ENCODE peak calls at places on chromosome 20, in seven cellular contexts. O is lower leg skin, G is LNCaP clone FGC, B is cardiac muscle cell, J is body of pancreas, E is tibial artery, W is fibroblast of villous mesenchyme. F is an unnamed sample.

GRCh38 chr20:52103911-52104545 is 87.6 kb downstream of the ZFP64 start:
- DNase-seq in O (no peak), G (no peak), B (peak), J (no peak), E (no peak), W (peak), F (no peak)

GRCh38 chr20:17044920-17045319 is 181.9 kb upstream of the PCSK2 start:
- DNase-seq in O (no peak), G (no peak), B (no peak), J (no peak), E (no peak), W (no peak), F (no peak)

GRCh38 chr20:22763257-22763906 is 179.0 kb upstream of the FOXA2 start:
- DNase-seq in O (no peak), G (no peak), B (peak), J (no peak), E (peak), W (peak), F (no peak)

GRCh38 chr20:47298624-47299023 is 57.9 kb downstream of the ZMYND8 start:
- DNase-seq in O (peak), G (no peak), B (no peak), J (no peak), E (no peak), W (no peak), F (no peak)

GRCh38 chr20:20713244-20713765 is 861 bp upstream of the RALGAPA2 start:
- DNase-seq in O (no peak), G (no peak), B (no peak), J (no peak), E (no peak), W (no peak), F (no peak)

GRCh38 chr20:14561733-14562132 is 224.3 kb upstream of the FLRT3 start:
- DNase-seq in O (no peak), G (no peak), B (peak), J (no peak), E (no peak), W (peak), F (no peak)

GRCh38 chr20:61113731-61114130 is 138.3 kb upstream of the CDH4 start:
- DNase-seq in O (no peak), G (no peak), B (no peak), J (no peak), E (no peak), W (no peak), F (no peak)

GRCh38 chr20:22502731-22503191 is 81.6 kb downstream of the FOXA2 start:
- DNase-seq in O (no peak), G (no peak), B (no peak), J (peak), E (no peak), W (no peak), F (no peak)

GRCh38 chr20:8170921-8171320 is 38.9 kb downstream of the PLCB1 start:
- DNase-seq in O (no peak), G (no peak), B (no peak), J (no peak), E (no peak), W (no peak), F (no peak)

GRCh38 chr20:58150772-58151171 is 77.7 kb downstream of the ANKRD60 start:
- DNase-seq in O (no peak), G (no peak), B (no peak), J (peak), E (no peak), W (no peak), F (peak)

GRCh38 chr20:31572042-31572700 is 32.9 kb upstream of the ID1 start:
- DNase-seq in O (no peak), G (no peak), B (no peak), J (no peak), E (no peak), W (no peak), F (no peak)

GRCh38 chr20:19976595-19977372 is 40.4 kb upstream of the NAA20 start:
- DNase-seq in O (peak), G (no peak), B (peak), J (peak), E (peak), W (peak), F (no peak)

GRCh38 chr20:51536116-51537069 is 6.1 kb downstream of the NFATC2 start:
- DNase-seq in O (no peak), G (no peak), B (no peak), J (peak), E (no peak), W (no peak), F (no peak)

GRCh38 chr20:58542411-58543095 is 27.4 kb upstream of the APCDD1L start:
- DNase-seq in O (peak), G (no peak), B (no peak), J (peak), E (no peak), W (no peak), F (no peak)

GRCh38 chr20:17622851-17623508 is 53.1 kb downstream of the DSTN start:
- DNase-seq in O (peak), G (no peak), B (no peak), J (peak), E (peak), W (no peak), F (no peak)

GRCh38 chr20:14410869-14411555 is 73.6 kb upstream of the FLRT3 start:
- DNase-seq in O (no peak), G (no peak), B (no peak), J (peak), E (no peak), W (no peak), F (no peak)

GRCh38 chr20:63394069-63394468 is 32.9 kb upstream of the CHRNA4 start:
- DNase-seq in O (no peak), G (peak), B (peak), J (no peak), E (no peak), W (no peak), F (no peak)

GRCh38 chr20:34271961-34272360 is 30.7 kb downstream of the ASIP start:
- DNase-seq in O (no peak), G (no peak), B (peak), J (no peak), E (no peak), W (peak), F (no peak)

GRCh38 chr20:34268145-34268544 is 26.9 kb downstream of the ASIP start:
- DNase-seq in O (no peak), G (no peak), B (no peak), J (no peak), E (no peak), W (no peak), F (no peak)

GRCh38 chr20:34269996-34270627 is 28.9 kb downstream of the ASIP start:
- DNase-seq in O (no peak), G (peak), B (peak), J (peak), E (peak), W (peak), F (no peak)

GRCh38 chr20:34264141-34264540 is 22.9 kb downstream of the ASIP start:
- DNase-seq in O (no peak), G (peak), B (no peak), J (no peak), E (no peak), W (no peak), F (no peak)

DNA sequence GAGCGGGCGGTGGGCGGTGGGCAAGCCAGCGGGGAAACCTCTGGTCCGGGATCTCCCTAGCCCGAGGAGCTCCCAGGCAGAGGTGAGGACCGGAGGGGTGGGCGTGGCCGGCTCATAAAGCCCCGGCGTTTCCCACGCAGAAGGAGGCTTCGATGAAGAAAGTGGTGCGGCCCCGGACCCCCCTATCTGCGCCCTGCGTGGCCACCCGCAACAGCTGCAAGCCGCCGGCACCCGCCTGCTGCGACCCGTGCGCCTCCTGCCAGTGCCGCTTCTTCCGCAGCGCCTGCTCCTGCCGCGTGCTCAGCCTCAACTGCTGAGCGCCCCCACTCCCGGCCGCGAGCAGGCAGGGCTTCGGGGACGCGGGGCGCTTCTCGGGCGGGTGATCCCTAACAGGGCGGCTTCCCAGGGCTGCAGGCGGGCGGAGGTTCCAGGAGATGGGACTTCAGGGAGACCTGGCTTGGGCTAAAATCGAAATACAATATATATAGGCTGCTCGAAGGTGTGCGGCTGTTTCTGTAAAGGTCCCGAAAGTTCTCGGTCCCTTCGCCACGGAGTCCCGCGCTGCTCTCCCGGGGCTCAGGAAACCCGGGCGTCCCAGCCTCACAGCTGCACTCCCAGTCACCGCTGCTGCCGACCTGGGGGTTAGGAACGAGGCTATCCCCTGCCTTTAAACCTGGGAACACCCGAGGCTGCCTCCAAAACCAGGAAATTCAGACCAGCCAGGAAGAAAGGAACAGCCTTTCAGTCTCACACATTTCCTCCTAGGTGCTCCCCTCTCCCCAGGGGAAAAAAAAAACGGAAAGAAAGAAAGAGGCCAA is 27.8 kb downstream of the ASIP start:
- DNase-seq in O (no peak), G (no peak), B (peak), J (peak), E (no peak), W (peak), F (no peak)
- H3K4me3 ChIP-seq in O (peak), G (no peak), B (no peak), J (no peak), E (peak), W (peak), F (no peak)

GRCh38 chr20:33259371-33259770 is 23.6 kb downstream of the BPIFA1 start:
- DNase-seq in O (no peak), G (no peak), B (no peak), J (no peak), E (no peak), W (no peak), F (no peak)

GRCh38 chr20:33261465-33261864 is 21.5 kb upstream of the BPIFB1 start:
- DNase-seq in O (no peak), G (no peak), B (no peak), J (no peak), E (no peak), W (no peak), F (no peak)

GRCh38 chr20:33262658-33263065 is 20.4 kb upstream of the BPIFB1 start:
- DNase-seq in O (no peak), G (peak), B (peak), J (peak), E (no peak), W (peak), F (peak)

GRCh38 chr20:33267691-33268090 is 15.3 kb upstream of the BPIFB1 start:
- DNase-seq in O (no peak), G (no peak), B (no peak), J (no peak), E (no peak), W (no peak), F (no peak)

DNA sequence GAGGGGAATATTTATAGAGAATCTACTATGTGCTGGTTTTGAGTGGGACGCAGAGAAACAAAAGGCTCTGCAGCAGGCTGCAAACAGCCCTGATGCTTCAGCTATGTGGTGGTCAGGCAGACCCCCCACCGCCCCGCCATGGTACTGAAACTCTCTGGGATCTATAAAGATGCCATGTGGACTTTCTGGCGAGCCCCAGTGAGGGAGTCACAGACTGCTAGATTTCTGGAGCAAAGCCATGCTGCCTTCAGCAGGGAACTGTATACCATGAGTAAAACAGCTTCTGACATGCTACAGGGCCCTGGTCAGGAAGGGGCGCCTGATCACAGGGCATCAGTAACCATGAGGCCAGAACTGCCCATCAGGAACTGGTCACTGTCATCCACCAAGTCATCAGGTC is 19.2 kb upstream of the BPIFB1 start:
- DNase-seq in O (no peak), G (no peak), B (no peak), J (no peak), E (no peak), W (no peak), F (no peak)
- TF ChIP-seq CTCF in O (no peak), G (no peak), B (no peak), J (no peak), E (no peak), W (no peak), F (no peak)

DNA sequence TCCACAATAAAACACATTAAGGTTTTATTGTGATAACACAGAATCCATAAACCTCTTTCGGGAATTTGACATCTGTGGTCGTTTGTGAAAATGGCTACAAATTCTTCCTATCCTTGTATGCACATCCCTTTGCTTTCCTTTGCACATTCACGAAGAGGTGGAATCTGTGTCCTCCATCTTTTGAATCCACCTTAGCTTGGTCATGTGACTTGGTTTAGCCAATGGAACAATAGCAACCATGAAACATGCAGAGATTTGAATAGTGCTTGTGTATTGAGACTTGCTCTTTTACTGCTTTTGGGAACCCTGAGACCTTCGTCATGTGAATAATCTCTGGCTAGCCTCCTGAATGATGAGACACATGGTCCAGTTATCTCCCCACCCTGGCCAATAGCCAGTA is 49.7 kb upstream of the NOP56 start:
- DNase-seq in O (no peak), G (no peak), B (no peak), J (no peak), E (no peak), W (no peak), F (no peak)
- H3K4me3 ChIP-seq in O (no peak), G (no peak), B (no peak), J (no peak), E (no peak), W (no peak), F (no peak)

DNA sequence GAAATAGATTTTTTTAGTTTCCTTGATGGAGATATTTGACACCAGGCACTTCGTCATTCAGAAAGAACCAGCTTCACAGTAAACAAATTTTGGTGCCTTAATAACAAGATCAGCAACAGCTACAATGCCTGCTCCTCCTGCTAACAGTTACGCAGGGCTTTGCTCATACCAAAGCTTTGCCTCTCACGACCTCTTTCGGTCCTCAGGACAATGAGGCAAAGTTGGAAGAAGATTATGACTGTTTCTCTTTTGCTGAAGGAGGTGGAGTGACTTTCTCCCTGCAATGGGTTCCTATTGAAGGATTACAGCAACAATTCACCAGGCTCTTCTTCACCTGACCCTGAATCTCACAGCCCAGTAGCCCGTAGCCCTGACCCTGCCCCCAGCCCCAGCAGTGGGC is 440.1 kb downstream of the PREX1 start:
- DNase-seq in O (no peak), G (no peak), B (no peak), J (no peak), E (no peak), W (no peak), F (no peak)
- TF ChIP-seq CTCF in O (no peak), G (no peak), B (no peak), J (no peak), E (no peak), W (no peak), F (no peak)